ENCODE peak calls at places on chromosomes 6 and 20, in eight cellular contexts. One of them, this sample, is unnamed.

GRCh38 chr6:35669441-35669776 is 19.3 kb downstream of the FKBP5 start:
- DNase-seq in left lung: no peak
- DNase-seq in heart left ventricle: no peak
- DNase-seq in fibroblast of mammary gland: no peak
- DNase-seq in sigmoid colon: no peak
- DNase-seq in SJSA1: no peak
- DNase-seq in transverse colon: no peak
- DNase-seq in heart right ventricle: no peak
- DNase-seq in this sample: no peak

GRCh38 chr20:4041748-4042411 is 26.5 kb upstream of the RNF24 start:
- DNase-seq in left lung: peak; percentile 86
- DNase-seq in heart left ventricle: no peak
- DNase-seq in fibroblast of mammary gland: peak; percentile 97
- DNase-seq in sigmoid colon: peak; percentile 67
- DNase-seq in SJSA1: no peak
- DNase-seq in transverse colon: peak; percentile 90
- DNase-seq in heart right ventricle: no peak
- DNase-seq in this sample: peak; percentile 88

GRCh38 chr20:4898282-4898681 is 103.0 kb downstream of the SLC23A2 start:
- DNase-seq in left lung: no peak
- DNase-seq in heart left ventricle: peak; percentile 60
- DNase-seq in fibroblast of mammary gland: peak; percentile 89
- DNase-seq in sigmoid colon: no peak
- DNase-seq in SJSA1: no peak
- DNase-seq in transverse colon: peak; percentile 26
- DNase-seq in heart right ventricle: peak; percentile 35
- DNase-seq in this sample: no peak

GRCh38 chr6:49647470-49647869 is 10.8 kb upstream of the RHAG start:
- DNase-seq in left lung: no peak
- DNase-seq in heart left ventricle: no peak
- DNase-seq in fibroblast of mammary gland: no peak
- DNase-seq in sigmoid colon: no peak
- DNase-seq in SJSA1: no peak
- DNase-seq in transverse colon: no peak
- DNase-seq in heart right ventricle: no peak
- DNase-seq in this sample: no peak

GRCh38 chr6:130872250-130873095 is 45.3 kb downstream of the SMLR1 start:
- DNase-seq in left lung: peak; percentile 46
- DNase-seq in heart left ventricle: peak; percentile 75
- DNase-seq in fibroblast of mammary gland: peak; percentile 56
- DNase-seq in sigmoid colon: peak; percentile 80
- DNase-seq in SJSA1: peak; percentile 41
- DNase-seq in transverse colon: peak; percentile 78
- DNase-seq in heart right ventricle: peak; percentile 69
- DNase-seq in this sample: peak; percentile 10

GRCh38 chr6:108914235-108915022 is 66.2 kb downstream of the ARMC2 start:
- DNase-seq in left lung: no peak
- DNase-seq in heart left ventricle: no peak
- DNase-seq in fibroblast of mammary gland: peak; percentile 10
- DNase-seq in sigmoid colon: no peak
- DNase-seq in SJSA1: no peak
- DNase-seq in transverse colon: no peak
- DNase-seq in heart right ventricle: no peak
- DNase-seq in this sample: no peak

GRCh38 chr6:109373333-109373732 is 8.9 kb downstream of the CD164 start:
- DNase-seq in left lung: no peak
- DNase-seq in heart left ventricle: no peak
- DNase-seq in fibroblast of mammary gland: no peak
- DNase-seq in sigmoid colon: no peak
- DNase-seq in SJSA1: no peak
- DNase-seq in transverse colon: no peak
- DNase-seq in heart right ventricle: no peak
- DNase-seq in this sample: no peak

GRCh38 chr6:126716012-126716411 is 376.1 kb downstream of the CENPW start:
- DNase-seq in left lung: no peak
- DNase-seq in heart left ventricle: no peak
- DNase-seq in fibroblast of mammary gland: peak; percentile 28
- DNase-seq in sigmoid colon: no peak
- DNase-seq in SJSA1: no peak
- DNase-seq in transverse colon: no peak
- DNase-seq in heart right ventricle: no peak
- DNase-seq in this sample: no peak

GRCh38 chr20:61434361-61434781 is 182.3 kb downstream of the CDH4 start:
- DNase-seq in left lung: no peak
- DNase-seq in heart left ventricle: no peak
- DNase-seq in fibroblast of mammary gland: peak; percentile 7
- DNase-seq in sigmoid colon: no peak
- DNase-seq in SJSA1: no peak
- DNase-seq in transverse colon: no peak
- DNase-seq in heart right ventricle: no peak
- DNase-seq in this sample: no peak

DNA sequence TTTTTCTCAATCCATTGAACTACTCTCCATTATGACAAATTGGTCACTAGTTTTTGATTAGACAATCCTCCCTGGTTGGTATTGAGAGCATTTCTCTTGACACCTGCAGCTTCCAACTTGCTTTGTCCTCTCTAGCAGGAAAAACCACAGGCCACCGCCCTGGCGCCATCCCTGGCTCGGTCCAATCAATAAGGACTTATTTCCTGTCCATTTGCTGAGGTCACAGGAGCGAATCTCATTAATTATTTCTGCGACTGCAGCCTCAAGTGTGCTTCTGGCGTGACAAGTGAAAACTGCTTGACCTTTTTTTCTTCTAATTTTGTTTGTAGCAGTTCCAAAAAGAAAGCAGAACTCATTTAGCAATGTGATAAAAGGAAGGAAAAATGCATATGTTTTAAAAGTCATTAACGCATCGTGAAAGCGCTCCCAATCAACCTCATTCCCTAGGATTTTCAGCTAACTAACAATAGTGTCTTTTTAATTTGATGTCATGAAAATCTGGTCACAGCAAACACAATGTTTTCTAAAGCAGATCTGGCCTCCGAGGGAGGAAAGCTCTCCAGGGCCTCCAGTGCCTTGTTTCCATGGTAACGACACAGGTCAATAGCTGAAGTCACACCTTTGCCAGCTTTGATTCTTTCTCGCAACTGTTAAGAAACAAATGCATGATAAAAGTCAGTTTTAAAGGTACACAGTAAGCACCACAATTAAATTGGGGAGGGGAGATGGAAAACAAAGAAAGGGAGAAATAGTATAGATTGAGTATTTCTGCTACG is 39.0 kb upstream of the BEND3 start:
- DNase-seq in left lung: peak; percentile 37
- DNase-seq in heart left ventricle: no peak
- DNase-seq in fibroblast of mammary gland: no peak
- DNase-seq in sigmoid colon: no peak
- DNase-seq in SJSA1: no peak
- DNase-seq in transverse colon: peak; percentile 26
- DNase-seq in heart right ventricle: no peak
- DNase-seq in this sample: no peak
- H3K4me3 ChIP-seq in left lung: no peak overlapping the region
- H3K4me3 ChIP-seq in heart left ventricle: no peak overlapping the region
- H3K4me3 ChIP-seq in fibroblast of mammary gland: no peak overlapping the region
- H3K4me3 ChIP-seq in sigmoid colon: no peak overlapping the region
- H3K4me3 ChIP-seq in SJSA1: no peak overlapping the region
- H3K4me3 ChIP-seq in transverse colon: no peak overlapping the region
- H3K4me3 ChIP-seq in heart right ventricle: no peak overlapping the region
- H3K4me3 ChIP-seq in this sample: no peak overlapping the region

DNA sequence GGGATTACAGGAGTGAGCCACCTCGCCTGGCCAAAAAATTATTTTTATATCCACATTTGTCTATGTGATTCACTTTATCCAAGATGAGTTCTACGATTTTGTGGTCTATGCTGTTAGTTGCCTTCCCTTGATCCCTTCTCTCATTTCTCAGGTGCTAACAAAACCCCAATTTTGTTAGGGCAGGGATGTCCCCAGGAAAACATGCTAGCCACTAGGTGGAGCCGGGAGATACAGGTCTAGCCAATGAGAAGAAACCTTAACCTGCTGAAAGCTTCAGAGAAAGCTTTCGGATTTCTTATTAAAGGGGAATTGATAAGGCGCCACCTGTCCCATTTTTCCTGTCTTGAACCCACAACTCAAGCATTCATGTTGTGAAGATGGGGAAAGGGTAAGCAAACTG is 167.4 kb upstream of the OLIG3 start:
- DNase-seq in left lung: peak; percentile 33
- DNase-seq in heart left ventricle: peak; percentile 38
- DNase-seq in fibroblast of mammary gland: peak; percentile 33
- DNase-seq in sigmoid colon: no peak
- DNase-seq in SJSA1: no peak
- DNase-seq in transverse colon: no peak
- DNase-seq in heart right ventricle: peak; percentile 19
- DNase-seq in this sample: no peak
- H3K4me3 ChIP-seq in left lung: no peak overlapping the region
- H3K4me3 ChIP-seq in heart left ventricle: no peak overlapping the region
- H3K4me3 ChIP-seq in fibroblast of mammary gland: no peak overlapping the region
- H3K4me3 ChIP-seq in sigmoid colon: no peak overlapping the region
- H3K4me3 ChIP-seq in SJSA1: no peak overlapping the region
- H3K4me3 ChIP-seq in transverse colon: no peak overlapping the region
- H3K4me3 ChIP-seq in heart right ventricle: no peak overlapping the region
- H3K4me3 ChIP-seq in this sample: no peak overlapping the region

DNA sequence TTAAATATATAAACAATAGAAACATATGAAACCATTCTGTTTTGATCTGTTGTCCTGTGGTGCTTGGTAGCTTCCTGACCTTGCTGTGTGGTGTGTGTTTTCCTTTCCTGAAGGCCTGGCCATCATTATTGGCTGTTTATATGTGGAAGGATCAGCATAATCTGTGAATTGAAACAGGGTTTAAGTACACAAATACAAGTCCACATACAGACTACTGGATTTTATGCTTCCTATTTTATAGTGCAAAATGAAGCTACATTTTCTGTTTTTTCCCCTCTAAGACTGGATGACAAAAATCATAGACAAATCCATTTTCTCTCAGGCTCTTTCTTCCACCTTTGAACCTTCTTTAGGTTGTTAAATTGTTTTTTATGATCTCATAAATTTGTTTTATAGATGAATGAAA is 2.5 kb downstream of the LIN28B start:
- DNase-seq in left lung: no peak
- DNase-seq in heart left ventricle: no peak
- DNase-seq in fibroblast of mammary gland: no peak
- DNase-seq in sigmoid colon: no peak
- DNase-seq in SJSA1: no peak
- DNase-seq in transverse colon: no peak
- DNase-seq in heart right ventricle: no peak
- DNase-seq in this sample: peak; percentile 13
- H3K4me3 ChIP-seq in left lung: no peak overlapping the region
- H3K4me3 ChIP-seq in heart left ventricle: no peak overlapping the region
- H3K4me3 ChIP-seq in fibroblast of mammary gland: no peak overlapping the region
- H3K4me3 ChIP-seq in sigmoid colon: no peak overlapping the region
- H3K4me3 ChIP-seq in SJSA1: no peak overlapping the region
- H3K4me3 ChIP-seq in transverse colon: no peak overlapping the region
- H3K4me3 ChIP-seq in heart right ventricle: no peak overlapping the region
- H3K4me3 ChIP-seq in this sample: no peak overlapping the region

DNA sequence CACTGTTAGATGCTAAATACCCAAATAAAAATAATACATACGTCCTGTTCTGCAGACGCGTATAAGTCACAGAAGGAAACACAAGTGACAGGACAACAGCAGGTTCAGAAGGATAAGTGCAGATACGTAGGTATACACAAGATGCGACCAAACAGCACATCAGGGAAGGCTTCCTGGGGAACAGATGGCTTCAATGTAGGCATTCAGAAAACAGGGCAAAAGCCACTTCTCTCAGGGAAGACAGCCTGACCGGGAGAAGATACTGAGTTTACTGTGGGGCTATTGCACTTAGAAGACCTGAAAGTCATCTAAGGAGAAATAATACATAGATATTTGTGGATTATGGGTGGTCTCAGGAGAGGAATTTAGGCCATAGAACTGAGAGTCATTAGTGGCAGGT is 1.9 kb downstream of the HLA-DPA1 start:
- DNase-seq in left lung: no peak
- DNase-seq in heart left ventricle: no peak
- DNase-seq in fibroblast of mammary gland: no peak
- DNase-seq in sigmoid colon: no peak
- DNase-seq in SJSA1: no peak
- DNase-seq in transverse colon: no peak
- DNase-seq in heart right ventricle: no peak
- DNase-seq in this sample: no peak
- H3K4me3 ChIP-seq in left lung: peak overlapping the region; percentile 3
- H3K4me3 ChIP-seq in heart left ventricle: no peak overlapping the region
- H3K4me3 ChIP-seq in fibroblast of mammary gland: no peak overlapping the region
- H3K4me3 ChIP-seq in sigmoid colon: no peak overlapping the region
- H3K4me3 ChIP-seq in SJSA1: no peak overlapping the region
- H3K4me3 ChIP-seq in transverse colon: no peak overlapping the region
- H3K4me3 ChIP-seq in heart right ventricle: peak overlapping the region; percentile 22
- H3K4me3 ChIP-seq in this sample: no peak overlapping the region

DNA sequence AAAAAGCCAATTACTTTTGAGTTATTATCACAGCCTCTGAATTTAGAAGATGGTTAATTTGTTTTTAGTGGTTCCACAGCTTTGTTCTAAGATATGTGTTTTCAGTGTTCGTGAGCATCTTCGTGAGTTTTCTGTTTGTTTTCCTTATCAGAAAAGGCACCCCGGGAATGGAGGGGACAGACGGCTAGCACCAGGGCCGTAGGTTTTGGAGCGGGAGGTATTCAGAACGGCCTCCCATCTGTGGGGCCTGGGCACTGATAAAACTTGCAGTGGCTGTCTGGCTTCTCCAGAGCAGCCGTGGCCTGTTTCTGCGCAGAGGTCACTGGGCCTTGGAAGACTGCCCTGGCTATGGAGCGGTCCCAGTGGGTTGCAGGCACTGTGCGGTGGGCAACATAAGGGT is 215.2 kb downstream of the ARID1B start:
- DNase-seq in left lung: no peak
- DNase-seq in heart left ventricle: peak; percentile 68
- DNase-seq in fibroblast of mammary gland: no peak
- DNase-seq in sigmoid colon: no peak
- DNase-seq in SJSA1: no peak
- DNase-seq in transverse colon: no peak
- DNase-seq in heart right ventricle: peak; percentile 55
- DNase-seq in this sample: no peak
- H3K4me3 ChIP-seq in left lung: no peak overlapping the region
- H3K4me3 ChIP-seq in heart left ventricle: no peak overlapping the region
- H3K4me3 ChIP-seq in fibroblast of mammary gland: no peak overlapping the region
- H3K4me3 ChIP-seq in sigmoid colon: no peak overlapping the region
- H3K4me3 ChIP-seq in SJSA1: no peak overlapping the region
- H3K4me3 ChIP-seq in transverse colon: no peak overlapping the region
- H3K4me3 ChIP-seq in heart right ventricle: no peak overlapping the region
- H3K4me3 ChIP-seq in this sample: no peak overlapping the region

This sample was measured in LNCaP clone FGC.